ENCODE peak calls at places on chromosome 18, in eight cellular contexts. One of them, this sample, is unnamed.

GRCh38 chr18:36693931-36694661 is 134.7 kb downstream of the TPGS2 start:
- DNase-seq in cardiac muscle cell: no peak
- DNase-seq in heart right ventricle: no peak
- DNase-seq in cardiac fibroblast: no peak
- DNase-seq in AG09319: no peak
- DNase-seq in lower lobe of right lung: no peak
- DNase-seq in type B pancreatic cell: no peak
- DNase-seq in Peyer's patch: no peak
- DNase-seq in this sample: no peak

GRCh38 chr18:30034818-30035217 is 1007.7 kb downstream of the DSC3 start:
- DNase-seq in type B pancreatic cell: no peak
- DNase-seq in cardiac fibroblast: no peak
- DNase-seq in Peyer's patch: no peak
- DNase-seq in heart right ventricle: no peak
- DNase-seq in AG09319: no peak
- DNase-seq in cardiac muscle cell: no peak
- DNase-seq in lower lobe of right lung: no peak
- DNase-seq in this sample: no peak

GRCh38 chr18:48385595-48385994 is 23.6 kb downstream of the ZBTB7C start:
- DNase-seq in heart right ventricle: no peak
- DNase-seq in cardiac fibroblast: no peak
- DNase-seq in Peyer's patch: no peak
- DNase-seq in cardiac muscle cell: no peak
- DNase-seq in AG09319: no peak
- DNase-seq in type B pancreatic cell: peak; percentile 48
- DNase-seq in lower lobe of right lung: no peak
- DNase-seq in this sample: no peak

GRCh38 chr18:22858121-22858520 is 75.0 kb upstream of the RBBP8 start:
- DNase-seq in Peyer's patch: no peak
- DNase-seq in cardiac fibroblast: no peak
- DNase-seq in type B pancreatic cell: no peak
- DNase-seq in lower lobe of right lung: no peak
- DNase-seq in heart right ventricle: no peak
- DNase-seq in AG09319: no peak
- DNase-seq in cardiac muscle cell: no peak
- DNase-seq in this sample: no peak

GRCh38 chr18:80046011-80046410 is 11.8 kb downstream of the RBFA start:
- DNase-seq in heart right ventricle: no peak
- DNase-seq in cardiac fibroblast: no peak
- DNase-seq in cardiac muscle cell: no peak
- DNase-seq in type B pancreatic cell: no peak
- DNase-seq in Peyer's patch: no peak
- DNase-seq in lower lobe of right lung: no peak
- DNase-seq in AG09319: no peak
- DNase-seq in this sample: no peak

GRCh38 chr18:78659748-78660147 is 319.9 kb upstream of the SALL3 start:
- DNase-seq in lower lobe of right lung: no peak
- DNase-seq in heart right ventricle: no peak
- DNase-seq in Peyer's patch: no peak
- DNase-seq in AG09319: no peak
- DNase-seq in cardiac fibroblast: no peak
- DNase-seq in cardiac muscle cell: no peak
- DNase-seq in type B pancreatic cell: no peak
- DNase-seq in this sample: no peak

GRCh38 chr18:48548404-48548771 is 9.6 kb downstream of the CTIF start:
- DNase-seq in AG09319: peak; percentile 82
- DNase-seq in Peyer's patch: no peak
- DNase-seq in cardiac muscle cell: peak; percentile 80
- DNase-seq in type B pancreatic cell: no peak
- DNase-seq in cardiac fibroblast: no peak
- DNase-seq in heart right ventricle: no peak
- DNase-seq in lower lobe of right lung: no peak
- DNase-seq in this sample: no peak

GRCh38 chr18:8319798-8320477 is 289.3 kb upstream of the RAB12 start:
- DNase-seq in AG09319: no peak
- DNase-seq in heart right ventricle: no peak
- DNase-seq in Peyer's patch: no peak
- DNase-seq in cardiac fibroblast: peak; percentile 47
- DNase-seq in type B pancreatic cell: no peak
- DNase-seq in lower lobe of right lung: no peak
- DNase-seq in cardiac muscle cell: peak; percentile 12
- DNase-seq in this sample: no peak

GRCh38 chr18:37398248-37398920 is 167.2 kb downstream of the CELF4 start:
- DNase-seq in cardiac muscle cell: no peak
- DNase-seq in AG09319: no peak
- DNase-seq in heart right ventricle: no peak
- DNase-seq in type B pancreatic cell: no peak
- DNase-seq in lower lobe of right lung: no peak
- DNase-seq in cardiac fibroblast: no peak
- DNase-seq in Peyer's patch: no peak
- DNase-seq in this sample: no peak

DNA sequence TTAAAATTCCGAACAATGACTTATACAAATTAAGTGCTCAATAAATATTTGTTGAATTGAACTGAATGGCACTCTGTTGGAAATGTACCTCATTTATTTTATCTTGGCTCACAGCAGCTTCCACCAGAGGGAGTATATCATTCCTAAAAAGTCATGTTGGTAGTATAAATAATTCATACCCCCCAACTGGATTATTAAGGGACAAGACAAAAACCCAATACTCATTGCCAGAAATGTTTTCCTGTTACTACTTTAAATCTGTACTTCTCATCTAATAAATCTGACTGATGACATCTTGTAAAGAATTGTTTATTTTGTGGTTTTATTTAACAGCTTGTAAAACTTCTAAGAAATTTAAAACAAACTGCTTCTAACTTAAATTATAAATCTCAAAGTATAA is 163.9 kb downstream of the CDH2 start:
- DNase-seq in cardiac muscle cell: peak; percentile 40
- DNase-seq in Peyer's patch: no peak
- DNase-seq in AG09319: no peak
- DNase-seq in type B pancreatic cell: no peak
- DNase-seq in lower lobe of right lung: no peak
- DNase-seq in heart right ventricle: no peak
- DNase-seq in cardiac fibroblast: peak; percentile 56
- DNase-seq in this sample: no peak
- TF ChIP-seq CTCF in cardiac muscle cell: peak; percentile 58
- TF ChIP-seq CTCF in Peyer's patch: no peak
- TF ChIP-seq CTCF in AG09319: peak; percentile 58
- TF ChIP-seq CTCF in type B pancreatic cell: peak; percentile 70
- TF ChIP-seq CTCF in lower lobe of right lung: no peak
- TF ChIP-seq CTCF in heart right ventricle: peak; percentile 26
- TF ChIP-seq CTCF in cardiac fibroblast: peak; percentile 56
- TF ChIP-seq CTCF in this sample: no peak

GRCh38 chr18:35441857-35442595 is 55.7 kb downstream of the INO80C start:
- DNase-seq in lower lobe of right lung: no peak
- DNase-seq in heart right ventricle: no peak
- DNase-seq in Peyer's patch: no peak
- DNase-seq in cardiac fibroblast: no peak
- DNase-seq in AG09319: no peak
- DNase-seq in cardiac muscle cell: no peak
- DNase-seq in type B pancreatic cell: no peak
- DNase-seq in this sample: no peak
- TF ChIP-seq CTCF in lower lobe of right lung: no peak
- TF ChIP-seq CTCF in heart right ventricle: no peak
- TF ChIP-seq CTCF in Peyer's patch: no peak
- TF ChIP-seq CTCF in cardiac fibroblast: no peak
- TF ChIP-seq CTCF in AG09319: no peak
- TF ChIP-seq CTCF in cardiac muscle cell: no peak
- TF ChIP-seq CTCF in type B pancreatic cell: no peak
- TF ChIP-seq CTCF in this sample: no peak

DNA sequence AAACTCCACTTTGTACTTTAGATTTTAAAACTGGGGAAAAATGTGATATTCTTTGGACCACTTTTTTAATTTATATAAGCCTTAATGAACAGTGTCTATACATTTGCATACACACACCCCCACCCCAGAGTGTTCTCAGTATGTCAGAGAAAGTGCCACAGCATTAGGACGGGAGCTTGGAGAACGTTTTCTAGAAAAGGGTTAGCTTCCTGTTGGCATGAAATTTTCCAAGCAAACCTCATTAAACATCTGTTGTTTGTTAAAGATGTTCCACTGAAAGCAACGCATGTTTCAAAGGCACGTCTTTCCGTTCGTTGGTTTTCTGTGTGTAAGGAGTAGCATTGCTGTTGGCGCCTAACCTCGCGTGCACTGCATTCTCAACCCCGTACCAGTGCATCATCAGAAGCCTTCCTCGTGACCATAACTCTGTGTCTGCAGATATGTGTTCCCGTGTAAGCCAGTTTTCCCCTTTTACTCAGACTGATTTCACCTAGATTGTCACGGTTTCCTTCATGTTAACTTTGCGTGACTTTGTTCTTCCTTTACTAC is 228.5 kb downstream of the ALPK2 start:
- DNase-seq in cardiac fibroblast: peak; percentile 19
- DNase-seq in Peyer's patch: no peak
- DNase-seq in type B pancreatic cell: no peak
- DNase-seq in cardiac muscle cell: peak; percentile 18
- DNase-seq in lower lobe of right lung: no peak
- DNase-seq in heart right ventricle: no peak
- DNase-seq in AG09319: peak; percentile 56
- DNase-seq in this sample: no peak
- TF ChIP-seq CTCF in cardiac fibroblast: no peak
- TF ChIP-seq CTCF in Peyer's patch: no peak
- TF ChIP-seq CTCF in type B pancreatic cell: no peak
- TF ChIP-seq CTCF in cardiac muscle cell: no peak
- TF ChIP-seq CTCF in lower lobe of right lung: no peak
- TF ChIP-seq CTCF in heart right ventricle: no peak
- TF ChIP-seq CTCF in AG09319: no peak
- TF ChIP-seq CTCF in this sample: no peak

GRCh38 chr18:75034937-75035336 is 174.0 kb downstream of the PTGR3 start:
- DNase-seq in AG09319: no peak
- DNase-seq in lower lobe of right lung: no peak
- DNase-seq in type B pancreatic cell: no peak
- DNase-seq in Peyer's patch: no peak
- DNase-seq in heart right ventricle: no peak
- DNase-seq in cardiac muscle cell: no peak
- DNase-seq in cardiac fibroblast: no peak
- DNase-seq in this sample: no peak
- TF ChIP-seq CTCF in AG09319: no peak
- TF ChIP-seq CTCF in lower lobe of right lung: no peak
- TF ChIP-seq CTCF in type B pancreatic cell: no peak
- TF ChIP-seq CTCF in Peyer's patch: no peak
- TF ChIP-seq CTCF in heart right ventricle: no peak
- TF ChIP-seq CTCF in cardiac muscle cell: no peak
- TF ChIP-seq CTCF in cardiac fibroblast: no peak
- TF ChIP-seq CTCF in this sample: no peak

GRCh38 chr18:46519870-46520269 is 137.2 kb downstream of the LOXHD1 start:
- DNase-seq in heart right ventricle: no peak
- DNase-seq in cardiac fibroblast: no peak
- DNase-seq in AG09319: no peak
- DNase-seq in Peyer's patch: no peak
- DNase-seq in lower lobe of right lung: no peak
- DNase-seq in type B pancreatic cell: no peak
- DNase-seq in cardiac muscle cell: no peak
- DNase-seq in this sample: no peak
- TF ChIP-seq CTCF in heart right ventricle: no peak
- TF ChIP-seq CTCF in cardiac fibroblast: no peak
- TF ChIP-seq CTCF in AG09319: no peak
- TF ChIP-seq CTCF in Peyer's patch: no peak
- TF ChIP-seq CTCF in lower lobe of right lung: no peak
- TF ChIP-seq CTCF in type B pancreatic cell: no peak
- TF ChIP-seq CTCF in cardiac muscle cell: no peak
- TF ChIP-seq CTCF in this sample: no peak

GRCh38 chr18:39732918-39733317 is 2167.3 kb upstream of the CELF4 start:
- DNase-seq in cardiac fibroblast: no peak
- DNase-seq in cardiac muscle cell: no peak
- DNase-seq in Peyer's patch: no peak
- DNase-seq in lower lobe of right lung: no peak
- DNase-seq in AG09319: no peak
- DNase-seq in type B pancreatic cell: no peak
- DNase-seq in heart right ventricle: no peak
- DNase-seq in this sample: no peak
- TF ChIP-seq CTCF in cardiac fibroblast: no peak
- TF ChIP-seq CTCF in cardiac muscle cell: no peak
- TF ChIP-seq CTCF in Peyer's patch: no peak
- TF ChIP-seq CTCF in lower lobe of right lung: no peak
- TF ChIP-seq CTCF in AG09319: no peak
- TF ChIP-seq CTCF in type B pancreatic cell: peak; percentile 46
- TF ChIP-seq CTCF in heart right ventricle: no peak
- TF ChIP-seq CTCF in this sample: no peak

This sample was measured in CD14-positive monocyte.